ENCODE peak calls at places on chromosome 13, in five cellular contexts. One of them, this sample, is unnamed.

GRCh38 chr13:33711441-33711840 is 106.5 kb upstream of the RFC3 start:
- DNase-seq in kidney epithelial cell: no peak
- DNase-seq in colonic mucosa: no peak
- DNase-seq in PC-3: no peak
- DNase-seq in A673: no peak
- DNase-seq in this sample: no peak

GRCh38 chr13:105908581-105908980 is 626.9 kb downstream of the EFNB2 start:
- DNase-seq in kidney epithelial cell: no peak
- DNase-seq in colonic mucosa: no peak
- DNase-seq in PC-3: no peak
- DNase-seq in A673: no peak
- DNase-seq in this sample: no peak

GRCh38 chr13:46855166-46855565 is 41.7 kb downstream of the HTR2A start:
- DNase-seq in kidney epithelial cell: no peak
- DNase-seq in colonic mucosa: no peak
- DNase-seq in PC-3: no peak
- DNase-seq in A673: no peak
- DNase-seq in this sample: no peak

GRCh38 chr13:75633285-75633684 is 2.8 kb upstream of the LMO7 start:
- DNase-seq in kidney epithelial cell: no peak
- DNase-seq in colonic mucosa: no peak
- DNase-seq in PC-3: peak; percentile 66
- DNase-seq in A673: peak; percentile 17
- DNase-seq in this sample: no peak

GRCh38 chr13:36875431-36875830 is 44.6 kb downstream of the SMAD9 start:
- DNase-seq in kidney epithelial cell: no peak
- DNase-seq in colonic mucosa: no peak
- DNase-seq in PC-3: no peak
- DNase-seq in A673: no peak
- DNase-seq in this sample: no peak

GRCh38 chr13:102273111-102273510 is 128.7 kb downstream of the FGF14 start:
- DNase-seq in kidney epithelial cell: no peak
- DNase-seq in colonic mucosa: no peak
- DNase-seq in PC-3: no peak
- DNase-seq in A673: peak; percentile 58
- DNase-seq in this sample: no peak

GRCh38 chr13:60095300-60095699 is 68.4 kb downstream of the DIAPH3 start:
- DNase-seq in kidney epithelial cell: no peak
- DNase-seq in colonic mucosa: no peak
- DNase-seq in PC-3: no peak
- DNase-seq in A673: no peak
- DNase-seq in this sample: no peak

GRCh38 chr13:85204668-85205344 is 594.4 kb downstream of the SLITRK6 start:
- DNase-seq in kidney epithelial cell: no peak
- DNase-seq in colonic mucosa: no peak
- DNase-seq in PC-3: no peak
- DNase-seq in A673: no peak
- DNase-seq in this sample: no peak

GRCh38 chr13:50085063-50085462 is 69.8 kb downstream of the KCNRG start:
- DNase-seq in kidney epithelial cell: no peak
- DNase-seq in colonic mucosa: no peak
- DNase-seq in PC-3: peak; percentile 66
- DNase-seq in A673: peak; percentile 73
- DNase-seq in this sample: no peak

GRCh38 chr13:110134801-110135200 is 172.2 kb downstream of the COL4A1 start:
- DNase-seq in kidney epithelial cell: no peak
- DNase-seq in colonic mucosa: no peak
- DNase-seq in PC-3: no peak
- DNase-seq in A673: no peak
- DNase-seq in this sample: no peak

GRCh38 chr13:99501952-99502310 is 659 bp downstream of the TM9SF2 start:
- DNase-seq in kidney epithelial cell: no peak
- DNase-seq in colonic mucosa: peak; percentile 55
- DNase-seq in PC-3: peak; percentile 6
- DNase-seq in A673: peak; percentile 31
- DNase-seq in this sample: no peak

GRCh38 chr13:24112791-24113190 is 47.7 kb upstream of the SPATA13 start:
- DNase-seq in kidney epithelial cell: no peak
- DNase-seq in colonic mucosa: no peak
- DNase-seq in PC-3: no peak
- DNase-seq in A673: no peak
- DNase-seq in this sample: no peak

GRCh38 chr13:112510987-112511715 is 76.8 kb downstream of the TUBGCP3 start:
- DNase-seq in kidney epithelial cell: no peak
- DNase-seq in colonic mucosa: no peak
- DNase-seq in PC-3: peak; percentile 27
- DNase-seq in A673: no peak
- DNase-seq in this sample: no peak

GRCh38 chr13:29362849-29363604 is 232.5 kb downstream of the SLC7A1 start:
- DNase-seq in kidney epithelial cell: no peak
- DNase-seq in colonic mucosa: peak; percentile 36
- DNase-seq in PC-3: peak; percentile 69
- DNase-seq in A673: peak; percentile 66
- DNase-seq in this sample: no peak

GRCh38 chr13:23432589-23432988 is 913 bp downstream of the SACS start:
- DNase-seq in kidney epithelial cell: no peak
- DNase-seq in colonic mucosa: no peak
- DNase-seq in PC-3: no peak
- DNase-seq in A673: no peak
- DNase-seq in this sample: no peak

GRCh38 chr13:31870511-31870910 is 131.2 kb downstream of the RXFP2 start:
- DNase-seq in kidney epithelial cell: no peak
- DNase-seq in colonic mucosa: no peak
- DNase-seq in PC-3: no peak
- DNase-seq in A673: no peak
- DNase-seq in this sample: no peak

GRCh38 chr13:64347662-64348061 is 2882.5 kb downstream of the PCDH9 start:
- DNase-seq in kidney epithelial cell: no peak
- DNase-seq in colonic mucosa: no peak
- DNase-seq in PC-3: no peak
- DNase-seq in A673: no peak
- DNase-seq in this sample: no peak

GRCh38 chr13:19185865-19186645 is 4.4 kb upstream of the TUBA3C start:
- DNase-seq in kidney epithelial cell: no peak
- DNase-seq in colonic mucosa: no peak
- DNase-seq in PC-3: no peak
- DNase-seq in A673: no peak
- DNase-seq in this sample: no peak

GRCh38 chr13:112966776-112967175 is 2.2 kb upstream of the MCF2L start:
- DNase-seq in kidney epithelial cell: no peak
- DNase-seq in colonic mucosa: no peak
- DNase-seq in PC-3: no peak
- DNase-seq in A673: no peak
- DNase-seq in this sample: no peak

GRCh38 chr13:107020393-107020792 is 452.5 kb upstream of the ARGLU1 start:
- DNase-seq in kidney epithelial cell: no peak
- DNase-seq in colonic mucosa: no peak
- DNase-seq in PC-3: no peak
- DNase-seq in A673: no peak
- DNase-seq in this sample: no peak

GRCh38 chr13:98200211-98200878 is 23.3 kb upstream of the RNF113B start:
- DNase-seq in kidney epithelial cell: no peak
- DNase-seq in colonic mucosa: no peak
- DNase-seq in PC-3: no peak
- DNase-seq in A673: no peak
- DNase-seq in this sample: no peak

GRCh38 chr13:99135591-99135990 is 65.1 kb upstream of the UBAC2 start:
- DNase-seq in kidney epithelial cell: no peak
- DNase-seq in colonic mucosa: no peak
- DNase-seq in PC-3: no peak
- DNase-seq in A673: no peak
- DNase-seq in this sample: no peak

GRCh38 chr13:76980075-76980718 is 11.7 kb upstream of the CLN5 start:
- DNase-seq in kidney epithelial cell: no peak
- DNase-seq in colonic mucosa: peak; percentile 82
- DNase-seq in PC-3: peak; percentile 71
- DNase-seq in A673: peak; percentile 77
- DNase-seq in this sample: peak; percentile 70

GRCh38 chr13:102333320-102334181 is 68.3 kb downstream of the FGF14 start:
- DNase-seq in kidney epithelial cell: no peak
- DNase-seq in colonic mucosa: no peak
- DNase-seq in PC-3: no peak
- DNase-seq in A673: peak; percentile 30
- DNase-seq in this sample: no peak

GRCh38 chr13:93227280-93227905 is 786 bp downstream of the GPC6 start:
- DNase-seq in kidney epithelial cell: peak; percentile 10
- DNase-seq in colonic mucosa: no peak
- DNase-seq in PC-3: peak; percentile 43
- DNase-seq in A673: peak; percentile 74
- DNase-seq in this sample: no peak

GRCh38 chr13:88051746-88052482 is 380.7 kb downstream of the SLITRK5 start:
- DNase-seq in kidney epithelial cell: no peak
- DNase-seq in colonic mucosa: no peak
- DNase-seq in PC-3: no peak
- DNase-seq in A673: no peak
- DNase-seq in this sample: no peak

GRCh38 chr13:112450118-112450517 is 74.0 kb downstream of the SPACA7 start:
- DNase-seq in kidney epithelial cell: no peak
- DNase-seq in colonic mucosa: peak; percentile 3
- DNase-seq in PC-3: no peak
- DNase-seq in A673: no peak
- DNase-seq in this sample: no peak

GRCh38 chr13:27679896-27680295 is 58.2 kb downstream of the POLR1D start:
- DNase-seq in kidney epithelial cell: no peak
- DNase-seq in colonic mucosa: no peak
- DNase-seq in PC-3: peak; percentile 33
- DNase-seq in A673: no peak
- DNase-seq in this sample: no peak

DNA sequence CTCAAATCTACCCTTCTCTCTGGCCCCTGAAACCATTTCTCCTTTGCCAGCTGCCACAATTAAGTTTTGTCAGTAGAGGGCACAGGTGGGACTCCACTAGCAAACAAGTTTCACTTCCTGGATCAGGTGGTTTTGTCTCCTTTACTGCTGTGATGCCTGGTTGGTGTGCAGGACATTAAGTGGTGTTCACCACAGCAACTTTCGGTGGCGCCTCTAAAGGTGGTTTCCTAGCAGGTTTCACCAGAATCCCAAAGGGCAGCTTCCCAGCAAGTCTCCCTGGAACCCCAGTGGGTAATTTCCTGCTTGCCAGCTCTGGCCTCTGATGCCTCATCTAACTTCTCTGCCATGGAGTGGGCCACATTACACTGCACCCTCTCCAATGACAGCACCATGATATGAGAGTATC is 16.6 kb downstream of the MED4 start:
- DNase-seq in kidney epithelial cell: no peak
- DNase-seq in colonic mucosa: no peak
- DNase-seq in PC-3: peak; percentile 8
- DNase-seq in A673: peak; percentile 4
- DNase-seq in this sample: no peak
- TF ChIP-seq CTCF in kidney epithelial cell: peak; percentile 46
- TF ChIP-seq CTCF in colonic mucosa: no peak
- TF ChIP-seq CTCF in PC-3: peak; percentile 43
- TF ChIP-seq CTCF in A673: peak; percentile 14
- TF ChIP-seq CTCF in this sample: no peak

DNA sequence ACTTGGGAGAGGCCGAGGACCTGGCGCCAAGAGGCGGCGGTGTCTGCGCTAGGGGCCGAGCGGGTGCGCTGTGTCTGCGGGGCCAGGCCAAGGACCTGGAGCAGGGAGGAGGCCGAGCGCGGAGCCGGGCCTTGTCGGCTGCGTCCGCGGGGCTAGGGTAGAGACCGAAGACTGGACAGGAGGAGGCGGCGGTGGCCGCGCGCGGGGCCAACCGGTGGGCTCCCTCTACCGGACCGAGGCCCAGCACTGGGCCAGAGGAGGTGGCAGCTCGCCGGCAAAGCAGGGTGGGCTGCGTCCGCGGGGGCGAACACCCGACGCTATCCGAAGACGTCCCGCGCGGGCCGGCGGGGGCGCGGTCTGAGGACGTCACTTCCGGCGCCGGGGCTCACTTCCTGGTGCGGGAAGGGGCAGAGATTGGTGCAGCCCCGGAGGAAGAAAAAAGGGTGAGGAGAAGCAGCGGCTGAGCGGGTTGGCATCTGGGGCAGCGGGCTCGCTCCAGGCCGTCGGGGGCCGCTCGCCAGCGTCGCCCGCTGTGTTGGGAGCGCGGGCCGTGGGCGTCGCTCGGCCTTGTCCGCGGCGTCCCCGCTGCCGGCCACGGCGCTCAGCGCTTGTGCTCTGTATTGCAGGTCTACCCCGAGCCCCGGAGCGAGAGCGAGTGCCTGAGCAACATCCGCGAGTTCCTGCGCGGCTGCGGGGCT is 38.3 kb downstream of the ARHGEF7 start:
- DNase-seq in kidney epithelial cell: peak; percentile 61
- DNase-seq in colonic mucosa: peak; percentile 94
- DNase-seq in PC-3: peak; percentile 82
- DNase-seq in A673: peak; percentile 94
- DNase-seq in this sample: peak; percentile 91
- TF ChIP-seq CTCF in kidney epithelial cell: peak; percentile 21
- TF ChIP-seq CTCF in colonic mucosa: no peak
- TF ChIP-seq CTCF in PC-3: no peak
- TF ChIP-seq CTCF in A673: no peak
- TF ChIP-seq CTCF in this sample: peak; percentile 33

GRCh38 chr13:44231786-44232516 is 141.7 kb upstream of the SERP2 start:
- DNase-seq in kidney epithelial cell: peak; percentile 99
- DNase-seq in colonic mucosa: peak; percentile 86
- DNase-seq in PC-3: peak; percentile 97
- DNase-seq in A673: no peak
- DNase-seq in this sample: no peak
- TF ChIP-seq CTCF in kidney epithelial cell: peak; percentile 24
- TF ChIP-seq CTCF in colonic mucosa: no peak
- TF ChIP-seq CTCF in PC-3: no peak
- TF ChIP-seq CTCF in A673: no peak
- TF ChIP-seq CTCF in this sample: no peak

GRCh38 chr13:26382843-26383242 is 128.9 kb downstream of the CDK8 start:
- DNase-seq in kidney epithelial cell: no peak
- DNase-seq in colonic mucosa: no peak
- DNase-seq in PC-3: no peak
- DNase-seq in A673: no peak
- DNase-seq in this sample: no peak
- TF ChIP-seq CTCF in kidney epithelial cell: no peak
- TF ChIP-seq CTCF in colonic mucosa: no peak
- TF ChIP-seq CTCF in PC-3: no peak
- TF ChIP-seq CTCF in A673: no peak
- TF ChIP-seq CTCF in this sample: no peak